ENCODE peak calls at places on chromosomes 7 and 10, in eight cellular contexts. V, Y, K, X, S, G, F and J are unnamed samples.

GRCh38 chr7:136869006-136869961 is 832 bp downstream of the CHRM2 start:
- DNase-seq in S (no peak), G (peak; percentile 21), F (peak; percentile 51), X (no peak), Y (no peak), K (no peak), V (no peak), J (no peak)

GRCh38 chr7:18458830-18459229 is 36.7 kb upstream of the HDAC9 start:
- DNase-seq in K (no peak), G (no peak), Y (no peak), S (no peak), X (no peak), V (peak; percentile 23), F (no peak), J (no peak)

GRCh38 chr7:111210996-111211395 is 120.1 kb downstream of the LRRN3 start:
- DNase-seq in V (no peak), X (no peak), S (no peak), K (no peak), G (no peak), Y (no peak), F (no peak), J (no peak)

GRCh38 chr10:87691515-87692070 is 31.9 kb downstream of the PAPSS2 start:
- DNase-seq in Y (no peak), K (no peak), V (peak; percentile 37), S (no peak), X (no peak), F (no peak), G (no peak), J (no peak)

GRCh38 chr7:47154781-47155180 is 427.1 kb downstream of the TNS3 start:
- DNase-seq in X (no peak), F (no peak), Y (no peak), S (no peak), V (no peak), K (no peak), G (no peak), J (no peak)

GRCh38 chr10:97708976-97709745 is 4.4 kb upstream of the MARVELD1 start:
- DNase-seq in F (peak; percentile 74), Y (peak; percentile 63), K (peak; percentile 94), S (peak; percentile 35), X (peak; percentile 72), G (peak; percentile 49), V (peak; percentile 69), J (no peak)

GRCh38 chr7:108146070-108146842 is 16.1 kb upstream of the LAMB4 start:
- DNase-seq in Y (peak; percentile 37), X (peak; percentile 59), V (peak; percentile 59), S (peak; percentile 80), G (no peak), K (peak; percentile 71), F (no peak), J (peak; percentile 22)

GRCh38 chr10:35921866-35922265 is 279.8 kb upstream of the FZD8 start:
- DNase-seq in Y (no peak), S (no peak), G (no peak), V (no peak), X (no peak), F (no peak), K (no peak), J (no peak)

GRCh38 chr7:25359471-25360059 is 131.3 kb upstream of the NPVF start:
- DNase-seq in Y (no peak), F (no peak), K (no peak), G (no peak), X (no peak), S (peak; percentile 53), V (no peak), J (no peak)

GRCh38 chr10:128855656-128856428 is 611.2 kb upstream of the MGMT start:
- DNase-seq in S (no peak), X (no peak), G (no peak), K (no peak), V (no peak), Y (no peak), F (no peak), J (no peak)

GRCh38 chr10:35637456-35637855 is 4.6 kb downstream of the FZD8 start:
- DNase-seq in K (no peak), V (no peak), G (no peak), F (no peak), X (no peak), Y (no peak), S (peak; percentile 30), J (no peak)

GRCh38 chr10:63521389-63522128 is at the start of gene REEP3:
- DNase-seq in Y (peak; percentile 48), S (peak; percentile 86), V (peak; percentile 57), K (peak; percentile 60), X (peak; percentile 61), F (peak; percentile 85), G (peak; percentile 72), J (no peak)

GRCh38 chr10:6092731-6093130 is 3.9 kb downstream of the RBM17 start:
- DNase-seq in F (no peak), S (no peak), G (no peak), V (no peak), X (no peak), Y (no peak), K (no peak), J (no peak)